ENCODE peak calls at places on chromosome 10, in four cellular contexts. T is breast epithelium, K is suprapubic skin, I is ascending aorta. G is an unnamed sample. For H3K9me3, the result is how much of the 10 kb centered on the place peaks cover.

GRCh38 chr10:598415-599170 is 90.9 kb downstream of the DIP2C start:
- DNase-seq in T (no peak), K (no peak), I (no peak), G (no peak)

GRCh38 chr10:75774780-75775490 is 343.5 kb downstream of the LRMDA start:
- DNase-seq in T (no peak), K (no peak), I (no peak), G (no peak)

GRCh38 chr10:97771913-97772823 is at the start of gene SFRP5:
- DNase-seq in T (no peak), K (no peak), I (no peak), G (no peak)

GRCh38 chr10:98296514-98296913 is 28.5 kb upstream of the LOXL4 start:
- DNase-seq in T (no peak), K (peak), I (no peak), G (no peak)

GRCh38 chr10:101226506-101226887 is 2.8 kb downstream of the LBX1 start:
- DNase-seq in T (no peak), K (no peak), I (no peak), G (no peak)

GRCh38 chr10:82889703-82890102 is 1014.7 kb downstream of the NRG3 start:
- DNase-seq in T (no peak), K (no peak), I (no peak), G (no peak)

GRCh38 chr10:22633528-22633927 is 80.8 kb downstream of the PIP4K2A start:
- DNase-seq in T (no peak), K (no peak), I (no peak), G (no peak)

GRCh38 chr10:26739087-26739631 is 41.7 kb downstream of the PDSS1 start:
- DNase-seq in T (no peak), K (no peak), I (no peak), G (no peak)

GRCh38 chr10:44280615-44281014 is 104.3 kb downstream of the CXCL12 start:
- DNase-seq in T (no peak), K (no peak), I (no peak), G (no peak)

GRCh38 chr10:101120884-101121660 is 10.0 kb upstream of the TLX1 start:
- DNase-seq in T (no peak), K (no peak), I (no peak), G (no peak)

GRCh38 chr10:120735773-120736371 is 115.3 kb upstream of the WDR11 start:
- DNase-seq in T (no peak), K (no peak), I (no peak), G (no peak)

GRCh38 chr10:43905502-43906236 is 257.0 kb upstream of the ZNF32 start:
- DNase-seq in T (no peak), K (no peak), I (no peak), G (no peak)

GRCh38 chr10:71945819-71946474 is 18.2 kb upstream of the CHST3 start:
- DNase-seq in T (no peak), K (no peak), I (no peak), G (no peak)

GRCh38 chr10:69224862-69225657 is 4.9 kb downstream of the HKDC1 start:
- DNase-seq in T (peak), K (no peak), I (no peak), G (no peak)
- H3K9me3 ChIP-seq in T (under half), K (under half), I (under half), G (under half)

GRCh38 chr10:36885746-36886145 is 239.7 kb upstream of the ANKRD30A start:
- DNase-seq in T (no peak), K (no peak), I (no peak), G (no peak)

GRCh38 chr10:36886303-36886891 is 239.0 kb upstream of the ANKRD30A start:
- DNase-seq in T (no peak), K (no peak), I (no peak), G (no peak)

GRCh38 chr10:36888925-36889573 is 236.3 kb upstream of the ANKRD30A start:
- DNase-seq in T (no peak), K (no peak), I (no peak), G (no peak)
- H3K9me3 ChIP-seq in T (under half), K (under half), I (under half), G (under half)

GRCh38 chr10:109277456-109277855 is 645.9 kb downstream of the XPNPEP1 start:
- DNase-seq in T (no peak), K (no peak), I (no peak), G (no peak)
- H3K9me3 ChIP-seq in T (under half), K (under half), I (under half), G (under half)

GRCh38 chr10:131500892-131501291 is 189.4 kb upstream of the TCERG1L start:
- DNase-seq in T (no peak), K (no peak), I (no peak), G (no peak)

GRCh38 chr10:131503992-131504391 is 192.5 kb upstream of the TCERG1L start:
- DNase-seq in T (no peak), K (no peak), I (no peak), G (no peak)

GRCh38 chr10:131496351-131497052 is 185.0 kb upstream of the TCERG1L start:
- DNase-seq in T (no peak), K (no peak), I (no peak), G (no peak)

GRCh38 chr10:131499566-131499965 is 188.0 kb upstream of the TCERG1L start:
- DNase-seq in T (no peak), K (no peak), I (no peak), G (no peak)

DNA sequence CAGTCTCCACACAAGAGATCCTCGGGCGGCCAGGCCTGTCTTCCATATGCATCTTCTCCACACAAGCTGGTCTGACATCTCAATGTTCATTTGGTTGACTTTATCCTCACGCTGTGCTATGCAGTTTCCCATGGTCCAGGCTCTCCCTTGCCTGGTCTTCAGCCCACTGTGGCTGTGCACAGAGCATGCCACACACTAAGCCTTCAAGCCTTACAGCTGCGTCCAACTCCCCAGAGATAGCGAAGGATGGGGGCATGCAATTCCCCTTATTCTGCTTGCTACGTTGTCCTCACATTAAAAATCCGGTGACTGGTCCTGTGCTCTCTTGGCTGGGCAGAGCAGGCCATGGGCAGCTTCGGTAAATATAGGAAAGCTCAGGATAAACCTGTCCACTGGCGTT is 188.7 kb upstream of the TCERG1L start:
- DNase-seq in T (no peak), K (no peak), I (no peak), G (no peak)
- H3K9me3 ChIP-seq in T (under half), K (under half), I (under half), G (under half)

DNA sequence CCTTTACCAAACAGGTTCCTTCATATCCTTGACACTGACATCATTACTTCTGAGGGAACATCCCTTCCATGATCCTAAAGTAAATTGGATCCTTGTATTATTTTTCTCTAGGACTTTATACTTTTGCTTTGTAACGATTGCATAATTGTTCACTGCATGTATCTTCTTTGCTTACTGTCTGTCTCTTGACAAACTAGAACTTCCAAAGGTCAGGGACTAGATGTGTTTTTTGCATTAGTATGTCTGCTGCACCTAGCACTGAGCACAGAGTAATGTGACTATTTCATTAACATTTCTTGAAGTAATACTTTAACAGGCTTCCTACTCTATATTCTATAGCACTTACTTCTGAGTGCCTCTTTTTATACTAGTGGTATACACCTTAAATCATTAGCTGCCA is 976.6 kb upstream of the SORCS1 start:
- DNase-seq in T (no peak), K (no peak), I (no peak), G (no peak)
- H3K9me3 ChIP-seq in T (under half), K (under half), I (under half), G (under half)